ENCODE peak calls at places on chromosomes 5 and 9, in ten cellular contexts. D, U, Y, H, G, V, T, A, N and W are unnamed samples.

GRCh38 chr5:150140830-150141229 is 14.8 kb downstream of the PDGFRB start:
- DNase-seq in G (no peak), A (no peak), V (peak), D (no peak), Y (no peak), U (no peak), H (no peak), N (no peak), T (no peak), W (no peak)

GRCh38 chr5:27124590-27124989 is 86.2 kb upstream of the CDH9 start:
- DNase-seq in N (peak), G (peak), U (peak), H (peak), Y (peak), A (no peak), T (peak), V (peak), D (peak), W (no peak)

GRCh38 chr9:18786936-18787658 is 245.9 kb downstream of the SAXO1 start:
- DNase-seq in Y (no peak), A (no peak), G (no peak), V (peak), H (no peak), U (peak), T (no peak), D (no peak), N (no peak), W (no peak)

GRCh38 chr5:157266286-157267007 is 524 bp downstream of the CYFIP2 start:
- DNase-seq in H (no peak), A (peak), Y (peak), V (no peak), G (no peak), U (no peak), T (peak), N (peak), D (no peak), W (peak)

GRCh38 chr5:54754878-54755277 is 230.5 kb downstream of the ESM1 start:
- DNase-seq in V (no peak), T (no peak), D (no peak), G (no peak), A (no peak), U (no peak), N (no peak), H (no peak), Y (no peak), W (no peak)

GRCh38 chr9:78288214-78288892 is 8.6 kb upstream of the PSAT1 start:
- DNase-seq in U (no peak), N (no peak), A (no peak), V (no peak), G (no peak), T (peak), Y (no peak), H (peak), D (no peak), W (no peak)

GRCh38 chr5:1536298-1537165 is 12.8 kb upstream of the LPCAT1 start:
- DNase-seq in A (peak), H (no peak), N (peak), V (peak), D (no peak), Y (no peak), G (peak), T (no peak), U (no peak), W (peak)

GRCh38 chr5:132504746-132505145 is 14.2 kb upstream of the IRF1 start:
- DNase-seq in G (no peak), T (no peak), U (no peak), V (no peak), N (no peak), D (no peak), Y (no peak), A (no peak), H (no peak), W (no peak)

GRCh38 chr9:12923472-12924009 is 148.7 kb downstream of the LURAP1L start:
- DNase-seq in G (no peak), T (no peak), H (no peak), Y (no peak), V (peak), U (peak), A (no peak), N (no peak), D (no peak), W (no peak)

GRCh38 chr5:138339086-138339456 is 1.0 kb downstream of the FAM53C start:
- DNase-seq in A (no peak), V (no peak), Y (no peak), U (peak), D (no peak), H (no peak), N (no peak), T (peak), G (no peak), W (no peak)

GRCh38 chr9:82604947-82605656 is 457.8 kb downstream of the RASEF start:
- DNase-seq in A (no peak), H (no peak), Y (no peak), G (no peak), V (peak), D (no peak), T (no peak), U (no peak), N (no peak), W (no peak)

GRCh38 chr9:132241840-132242620 is 80.2 kb downstream of the NTNG2 start:
- DNase-seq in G (peak), H (no peak), T (peak), Y (no peak), V (peak), N (peak), D (no peak), A (peak), U (no peak), W (no peak)

GRCh38 chr9:123356851-123357747 is 1.1 kb downstream of the CRB2 start:
- DNase-seq in G (no peak), H (no peak), U (no peak), Y (no peak), A (no peak), T (no peak), V (no peak), D (no peak), N (no peak), W (no peak)

GRCh38 chr9:136522354-136523237 is 23.3 kb downstream of the NOTCH1 start:
- DNase-seq in A (no peak), H (no peak), T (no peak), U (no peak), V (no peak), N (peak), Y (no peak), D (no peak), G (no peak), W (no peak)

GRCh38 chr5:159990506-159990905 is 18.4 kb upstream of the TTC1 start:
- DNase-seq in A (no peak), U (no peak), G (no peak), H (no peak), Y (no peak), V (peak), T (no peak), N (no peak), D (no peak), W (no peak)

GRCh38 chr5:58582411-58583393 is at the start of gene RAB3C:
- DNase-seq in A (peak), U (peak), V (peak), T (peak), D (peak), G (no peak), H (peak), N (peak), Y (peak), W (peak)

GRCh38 chr5:435961-436640 is 6.9 kb upstream of the EXOC3 start:
- DNase-seq in U (peak), T (peak), A (no peak), H (peak), Y (no peak), N (peak), D (peak), V (peak), G (no peak), W (no peak)

GRCh38 chr5:112960861-112961504 is 15.6 kb upstream of the DCP2 start:
- DNase-seq in D (no peak), N (no peak), H (no peak), A (no peak), Y (no peak), V (no peak), U (no peak), G (no peak), T (no peak), W (no peak)

GRCh38 chr5:72063219-72063819 is 44.0 kb upstream of the MAP1B start:
- DNase-seq in D (peak), U (peak), V (peak), T (peak), H (peak), N (no peak), Y (no peak), G (peak), A (no peak), W (no peak)

GRCh38 chr5:141879941-141880738 is 1.9 kb upstream of the PCDH1 start:
- DNase-seq in N (no peak), A (no peak), U (no peak), G (no peak), Y (no peak), T (peak), H (no peak), V (no peak), D (no peak), W (no peak)

GRCh38 chr5:33794550-33795300 is 97.1 kb downstream of the ADAMTS12 start:
- DNase-seq in V (peak), T (no peak), N (no peak), U (peak), D (peak), H (no peak), Y (no peak), A (no peak), G (no peak), W (no peak)

GRCh38 chr5:2753452-2754409 is 2.3 kb upstream of the IRX2 start:
- DNase-seq in H (no peak), T (peak), V (no peak), G (no peak), Y (no peak), U (peak), D (no peak), A (no peak), N (no peak), W (no peak)

GRCh38 chr9:11194249-11194648 is 581.4 kb upstream of the PTPRD start:
- DNase-seq in A (no peak), H (no peak), N (no peak), G (no peak), D (no peak), V (no peak), T (no peak), Y (no peak), U (no peak), W (no peak)

GRCh38 chr5:96248152-96248551 is 184.9 kb downstream of the PCSK1 start:
- DNase-seq in U (no peak), H (no peak), A (no peak), Y (no peak), V (no peak), D (no peak), N (no peak), G (no peak), T (no peak), W (no peak)

GRCh38 chr5:171757853-171758535 is 27.6 kb upstream of the SMIM23 start:
- DNase-seq in N (no peak), A (no peak), T (no peak), Y (no peak), G (no peak), D (peak), V (peak), H (peak), U (peak), W (no peak)

GRCh38 chr9:134306583-134307222 is 19.6 kb upstream of the RXRA start:
- DNase-seq in A (no peak), U (no peak), G (no peak), T (no peak), Y (no peak), V (no peak), H (no peak), D (no peak), N (no peak), W (no peak)

GRCh38 chr5:74608754-74609576 is 31.6 kb downstream of the ENC1 start:
- DNase-seq in N (no peak), D (no peak), A (no peak), U (no peak), G (no peak), V (no peak), Y (no peak), T (no peak), H (no peak), W (no peak)

GRCh38 chr5:37776826-37777225 is 63.0 kb downstream of the GDNF start:
- DNase-seq in H (no peak), V (peak), A (no peak), T (no peak), G (no peak), U (peak), N (no peak), Y (no peak), D (no peak), W (no peak)

GRCh38 chr9:93907551-93908199 is 47.5 kb downstream of the BARX1 start:
- DNase-seq in A (no peak), G (no peak), Y (peak), V (no peak), N (no peak), U (no peak), D (no peak), H (no peak), T (no peak), W (no peak)

GRCh38 chr5:127997131-127997775 is 86.3 kb upstream of the SLC12A2 start:
- DNase-seq in V (peak), D (no peak), T (no peak), N (no peak), H (no peak), G (no peak), A (no peak), U (no peak), Y (no peak), W (no peak)

GRCh38 chr5:77437194-77437593 is 54.9 kb downstream of the WDR41 start:
- DNase-seq in H (no peak), V (peak), G (no peak), N (no peak), T (peak), D (no peak), U (no peak), A (no peak), Y (peak), W (no peak)

GRCh38 chr5:28408186-28408585 is 1369.8 kb upstream of the CDH9 start:
- DNase-seq in H (peak), V (peak), U (no peak), G (no peak), N (no peak), A (no peak), D (peak), Y (no peak), T (no peak), W (no peak)

GRCh38 chr9:69582544-69583297 is 89.5 kb downstream of the APBA1 start:
- DNase-seq in H (peak), N (no peak), V (no peak), G (no peak), A (no peak), T (peak), U (no peak), D (no peak), Y (peak), W (no peak)